ENCODE peak calls at places on chromosomes 16 and 17, in ten cellular contexts. P is stomach, Q is Peyer's patch, L is uterus, U is transverse colon, A is body of pancreas, O is upper lobe of left lung, M is IMR-90, J is adrenal gland, T is suprapubic skin. C is an unnamed sample.

GRCh38 chr16:85515319-85515745 is 97.8 kb upstream of the GSE1 start:
- DNase-seq in P (no peak), Q (no peak), L (no peak), U (no peak), A (no peak), O (no peak), M (no peak), J (no peak), T (no peak), C (no peak)

GRCh38 chr17:44203731-44204452 is 4.2 kb upstream of the ATXN7L3 start:
- DNase-seq in P (no peak), Q (peak), L (no peak), U (peak), A (no peak), O (no peak), M (peak), J (no peak), T (no peak), C (no peak)

GRCh38 chr16:29811896-29812665 is at the start of gene PRRT2:
- DNase-seq in P (no peak), Q (peak), L (peak), U (peak), A (peak), O (peak), M (peak), J (peak), T (peak), C (peak)

GRCh38 chr17:55735784-55736405 is 13.2 kb upstream of the TMEM100 start:
- DNase-seq in P (no peak), Q (peak), L (peak), U (peak), A (peak), O (no peak), M (peak), J (peak), T (no peak), C (peak)

GRCh38 chr17:75063201-75063600 is 16.2 kb downstream of the KCTD2 start:
- DNase-seq in P (no peak), Q (no peak), L (no peak), U (no peak), A (no peak), O (no peak), M (no peak), J (no peak), T (no peak), C (no peak)

GRCh38 chr17:14305785-14306496 is 5.1 kb downstream of the HS3ST3B1 start:
- DNase-seq in P (no peak), Q (no peak), L (no peak), U (no peak), A (no peak), O (no peak), M (no peak), J (no peak), T (no peak), C (no peak)

GRCh38 chr16:75225678-75226515 is 7.1 kb downstream of the CTRB1 start:
- DNase-seq in P (no peak), Q (no peak), L (peak), U (no peak), A (peak), O (peak), M (no peak), J (peak), T (peak), C (no peak)

GRCh38 chr17:17109231-17109630 is 67.0 kb downstream of the MPRIP start:
- DNase-seq in P (peak), Q (no peak), L (no peak), U (peak), A (no peak), O (no peak), M (no peak), J (no peak), T (no peak), C (no peak)

GRCh38 chr17:56064506-56064905 is 88.8 kb upstream of the ANKFN1 start:
- DNase-seq in P (no peak), Q (no peak), L (no peak), U (no peak), A (no peak), O (no peak), M (no peak), J (no peak), T (no peak), C (no peak)

GRCh38 chr17:7128174-7128573 is 13.6 kb upstream of the ASGR2 start:
- DNase-seq in P (no peak), Q (no peak), L (no peak), U (no peak), A (no peak), O (no peak), M (no peak), J (no peak), T (no peak), C (no peak)

GRCh38 chr16:11319529-11320146 is 25.6 kb upstream of the RMI2 start:
- DNase-seq in P (peak), Q (no peak), L (no peak), U (no peak), A (peak), O (no peak), M (no peak), J (peak), T (no peak), C (no peak)

GRCh38 chr17:47810200-47810821 is 11.3 kb downstream of the OSBPL7 start:
- DNase-seq in P (peak), Q (no peak), L (no peak), U (peak), A (peak), O (no peak), M (peak), J (peak), T (peak), C (peak)

GRCh38 chr16:49696414-49697101 is 159.4 kb downstream of the ZNF423 start:
- DNase-seq in P (no peak), Q (no peak), L (no peak), U (no peak), A (no peak), O (no peak), M (no peak), J (no peak), T (no peak), C (no peak)

GRCh38 chr17:39838057-39838456 is 26.1 kb downstream of the IKZF3 start:
- DNase-seq in P (no peak), Q (no peak), L (no peak), U (no peak), A (no peak), O (no peak), M (no peak), J (no peak), T (no peak), C (no peak)

GRCh38 chr17:29619251-29619650 is 3.5 kb downstream of the CORO6 start:
- DNase-seq in P (no peak), Q (no peak), L (no peak), U (no peak), A (no peak), O (no peak), M (peak), J (no peak), T (no peak), C (no peak)
- TF ChIP-seq POLR2A in P (no peak), Q (no peak), L (no peak), U (no peak), A (no peak), O (no peak), M (no peak), J (no peak), T (no peak), C (no peak)

GRCh38 chr16:67539271-67539670 is 10.6 kb downstream of the RIPOR1 start:
- DNase-seq in P (no peak), Q (no peak), L (no peak), U (no peak), A (no peak), O (no peak), M (no peak), J (no peak), T (no peak), C (no peak)

GRCh38 chr16:67537636-67538591 is 9.3 kb downstream of the RIPOR1 start:
- DNase-seq in P (peak), Q (peak), L (peak), U (peak), A (peak), O (peak), M (no peak), J (peak), T (peak), C (peak)

GRCh38 chr16:67535201-67535600 is 6.6 kb downstream of the RIPOR1 start:
- DNase-seq in P (no peak), Q (no peak), L (no peak), U (no peak), A (peak), O (no peak), M (no peak), J (no peak), T (no peak), C (no peak)

GRCh38 chr16:67538666-67539101 is 10.1 kb downstream of the RIPOR1 start:
- DNase-seq in P (peak), Q (no peak), L (no peak), U (no peak), A (no peak), O (no peak), M (peak), J (peak), T (no peak), C (no peak)

DNA sequence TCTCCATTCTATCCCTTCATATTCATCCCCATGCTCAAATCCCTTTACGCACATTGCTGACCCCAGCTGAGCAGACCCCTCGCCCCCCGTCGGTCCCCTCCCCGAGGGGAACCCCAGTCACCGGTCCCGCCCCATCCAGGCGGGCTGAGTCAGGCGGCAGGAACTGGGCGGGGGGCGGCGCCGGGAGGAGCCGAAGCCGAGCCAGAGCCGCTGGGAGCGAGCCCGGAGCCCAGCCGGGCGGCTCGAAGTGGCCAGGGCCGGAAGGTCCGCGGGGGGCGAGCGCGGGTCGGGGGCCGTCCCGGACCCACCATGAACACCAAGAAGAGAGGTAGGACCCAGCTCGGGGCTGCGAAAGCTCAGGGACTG is 8.6 kb downstream of the RIPOR1 start:
- DNase-seq in P (peak), Q (peak), L (peak), U (peak), A (peak), O (peak), M (peak), J (peak), T (peak), C (peak)
- TF ChIP-seq POLR2A in P (no peak), Q (no peak), L (peak), U (peak), A (peak), O (peak), M (peak), J (peak), T (no peak), C (peak)

GRCh38 chr16:9092282-9092962 is 978 bp downstream of the HAPSTR1 start:
- DNase-seq in P (peak), Q (peak), L (peak), U (peak), A (peak), O (peak), M (no peak), J (peak), T (peak), C (peak)
- TF ChIP-seq POLR2A in P (no peak), Q (no peak), L (no peak), U (peak), A (no peak), O (peak), M (no peak), J (peak), T (no peak), C (no peak)

GRCh38 chr16:89922477-89922883 is 662 bp upstream of the TUBB3 start:
- DNase-seq in P (peak), Q (peak), L (peak), U (peak), A (peak), O (no peak), M (peak), J (peak), T (peak), C (peak)

GRCh38 chr16:89920723-89921122 is 2.1 kb downstream of the MC1R start:
- DNase-seq in P (no peak), Q (no peak), L (no peak), U (no peak), A (no peak), O (no peak), M (peak), J (peak), T (no peak), C (no peak)

GRCh38 chr16:89921699-89922476 is 1.3 kb upstream of the TUBB3 start:
- DNase-seq in P (peak), Q (peak), L (peak), U (peak), A (no peak), O (peak), M (peak), J (peak), T (peak), C (peak)

GRCh38 chr16:89919535-89920406 is 1.1 kb downstream of the MC1R start:
- DNase-seq in P (no peak), Q (no peak), L (no peak), U (no peak), A (no peak), O (peak), M (no peak), J (no peak), T (peak), C (no peak)

DNA sequence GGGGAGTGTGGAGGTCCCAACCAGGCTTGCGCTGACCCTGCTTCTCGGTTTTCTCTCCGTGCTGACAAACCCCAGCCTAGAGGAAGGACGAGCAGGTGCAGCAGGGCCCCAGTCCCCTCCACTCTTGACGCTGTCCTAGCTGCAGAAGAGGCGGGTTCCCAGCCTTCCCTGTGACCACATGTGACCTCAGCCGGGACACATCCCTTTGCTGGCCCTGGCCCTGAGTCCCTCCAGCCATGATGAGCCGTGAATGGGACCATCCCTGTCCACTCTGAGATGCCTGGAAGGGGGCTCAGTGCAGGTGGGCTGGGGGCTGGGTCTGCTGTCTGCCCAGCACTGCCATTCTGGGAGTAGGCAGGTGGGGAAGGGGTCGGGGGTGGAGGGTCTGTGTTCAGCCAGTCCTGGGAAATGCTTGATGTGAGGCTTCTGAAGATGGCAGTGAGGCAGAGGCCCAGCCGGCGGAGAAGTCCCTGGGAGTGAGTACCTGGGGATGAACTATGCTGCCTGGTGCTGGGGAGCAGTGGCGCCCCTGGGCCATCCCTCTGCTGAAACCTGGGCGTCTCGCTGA is 1.9 kb upstream of the TUBB3 start:
- DNase-seq in P (no peak), Q (no peak), L (no peak), U (no peak), A (no peak), O (no peak), M (no peak), J (peak), T (peak), C (no peak)
- TF ChIP-seq POLR2A in P (no peak), Q (no peak), L (no peak), U (no peak), A (no peak), O (no peak), M (no peak), J (no peak), T (no peak), C (no peak)

GRCh38 chr17:35373532-35373983 is at the start of gene SLFN11:
- DNase-seq in P (peak), Q (peak), L (peak), U (peak), A (peak), O (peak), M (peak), J (peak), T (peak), C (peak)
- TF ChIP-seq POLR2A in P (peak), Q (peak), L (peak), U (peak), A (peak), O (peak), M (peak), J (peak), T (peak), C (peak)

GRCh38 chr16:1613240-1613639 is 1.1 kb downstream of the CRAMP1 start:
- DNase-seq in P (no peak), Q (no peak), L (no peak), U (no peak), A (no peak), O (no peak), M (no peak), J (peak), T (no peak), C (no peak)

GRCh38 chr16:1613728-1614225 is 1.6 kb downstream of the CRAMP1 start:
- DNase-seq in P (peak), Q (no peak), L (peak), U (peak), A (peak), O (peak), M (no peak), J (peak), T (no peak), C (no peak)

GRCh38 chr16:1610841-1611653 is 825 bp downstream of the IFT140 start:
- DNase-seq in P (no peak), Q (no peak), L (no peak), U (peak), A (no peak), O (no peak), M (no peak), J (peak), T (no peak), C (no peak)

GRCh38 chr16:1614226-1615102 is 2.3 kb downstream of the CRAMP1 start:
- DNase-seq in P (peak), Q (no peak), L (no peak), U (peak), A (peak), O (peak), M (peak), J (peak), T (no peak), C (no peak)

GRCh38 chr16:1612320-1613111 is at the start of gene CRAMP1:
- DNase-seq in P (no peak), Q (no peak), L (peak), U (peak), A (peak), O (no peak), M (no peak), J (peak), T (peak), C (peak)
- TF ChIP-seq POLR2A in P (no peak), Q (no peak), L (no peak), U (no peak), A (no peak), O (peak), M (peak), J (peak), T (no peak), C (peak)

DNA sequence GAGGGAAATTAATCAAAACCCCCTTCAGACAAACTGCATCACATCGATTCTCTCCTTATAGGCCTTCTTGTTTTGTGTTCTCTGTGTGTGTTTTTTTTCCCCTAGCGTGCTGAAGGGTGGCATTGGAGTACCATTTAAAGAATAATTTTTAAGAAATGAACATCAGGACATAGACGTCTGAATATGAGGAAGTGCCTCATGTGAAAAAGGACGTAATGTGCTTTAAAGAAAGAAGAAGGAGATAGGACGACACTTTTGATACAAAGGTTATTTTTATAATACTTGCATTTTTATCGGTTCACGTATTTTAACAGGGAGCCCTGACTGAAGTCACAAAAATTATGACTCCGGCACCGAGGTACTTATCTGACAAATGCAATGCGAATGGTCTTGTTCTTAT is 606.4 kb downstream of the MAF start:
- DNase-seq in P (no peak), Q (no peak), L (no peak), U (no peak), A (no peak), O (no peak), M (no peak), J (no peak), T (no peak), C (no peak)
- TF ChIP-seq POLR2A in P (no peak), Q (no peak), L (no peak), U (no peak), A (no peak), O (no peak), M (no peak), J (no peak), T (no peak), C (no peak)

DNA sequence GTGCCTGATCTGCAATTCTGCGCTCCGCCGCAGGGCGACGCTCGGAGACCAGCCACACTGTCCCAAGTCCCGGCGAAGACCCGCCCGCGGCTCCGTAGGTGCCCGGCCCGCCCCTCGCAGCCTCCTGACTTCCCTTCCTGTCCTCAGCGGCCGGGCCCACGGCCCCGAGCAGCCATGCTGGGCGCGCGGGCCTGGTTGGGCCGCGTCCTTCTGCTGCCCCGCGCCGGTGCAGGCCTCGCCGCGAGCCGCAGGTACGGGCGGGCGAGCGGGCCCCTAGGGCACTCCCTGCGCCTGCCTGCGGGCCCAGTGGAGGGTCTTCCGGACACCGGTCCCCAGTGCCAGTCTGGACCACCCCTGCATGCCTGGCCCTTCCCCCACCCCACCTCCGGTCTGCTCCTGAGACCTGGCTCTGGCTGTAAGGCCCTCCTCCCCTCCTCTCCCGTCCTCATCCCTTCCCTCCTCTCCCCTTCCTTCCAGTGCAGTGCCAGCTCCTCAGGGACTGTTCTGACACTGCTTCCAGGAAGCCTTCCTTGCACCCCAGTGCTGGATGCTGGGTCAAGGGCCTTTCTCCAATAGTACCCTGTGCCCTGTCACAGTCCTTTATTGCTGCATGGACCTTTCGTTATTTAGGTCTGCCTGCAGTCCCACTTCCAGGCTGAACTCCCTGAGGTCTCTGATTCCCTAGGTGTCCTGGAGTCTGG is at the start of gene SPATA20:
- DNase-seq in P (peak), Q (peak), L (peak), U (peak), A (peak), O (peak), M (peak), J (peak), T (peak), C (peak)
- TF ChIP-seq POLR2A in P (peak), Q (peak), L (peak), U (peak), A (peak), O (peak), M (peak), J (peak), T (peak), C (peak)

GRCh38 chr16:88810166-88810867 is 1.4 kb downstream of the APRT start:
- DNase-seq in P (no peak), Q (no peak), L (no peak), U (no peak), A (no peak), O (peak), M (no peak), J (no peak), T (no peak), C (no peak)

GRCh38 chr16:88809676-88810165 is 2.0 kb downstream of the APRT start:
- DNase-seq in P (no peak), Q (no peak), L (no peak), U (no peak), A (no peak), O (peak), M (no peak), J (no peak), T (no peak), C (no peak)

GRCh38 chr16:88811850-88812736 is at the start of gene APRT:
- DNase-seq in P (peak), Q (peak), L (peak), U (peak), A (peak), O (peak), M (peak), J (peak), T (peak), C (peak)

GRCh38 chr16:88811600-88811849 is 203 bp downstream of the APRT start:
- DNase-seq in P (no peak), Q (no peak), L (no peak), U (no peak), A (no peak), O (no peak), M (no peak), J (no peak), T (no peak), C (no peak)

GRCh38 chr16:88810868-88811599 is 694 bp downstream of the APRT start:
- DNase-seq in P (peak), Q (peak), L (peak), U (peak), A (peak), O (peak), M (peak), J (peak), T (peak), C (peak)
- TF ChIP-seq POLR2A in P (peak), Q (peak), L (no peak), U (peak), A (peak), O (peak), M (peak), J (peak), T (peak), C (no peak)

C was measured in right lobe of liver.